ENCODE peak calls at places on chromosome 3, in five cellular contexts. P is left lung, E is neural crest cell, S is HFFc6, F is MCF 10A. Z is an unnamed sample.

GRCh38 chr3:155185623-155186022 is 105.5 kb downstream of the MME start:
- DNase-seq in S (peak; percentile 54), P (no peak), F (peak; percentile 56), E (no peak), Z (no peak)

GRCh38 chr3:42264399-42265058 is 1.5 kb downstream of the CCK start:
- DNase-seq in F (no peak), E (no peak), S (no peak), P (peak; percentile 83), Z (no peak)

GRCh38 chr3:124676236-124676635 is 54.0 kb upstream of the UMPS start:
- DNase-seq in F (peak; percentile 15), P (no peak), S (peak; percentile 28), E (no peak), Z (no peak)

GRCh38 chr3:183515968-183516851 is 39.3 kb downstream of the KLHL6 start:
- DNase-seq in S (no peak), E (no peak), P (no peak), F (no peak), Z (no peak)

GRCh38 chr3:18827664-18828063 is 320.6 kb upstream of the KCNH8 start:
- DNase-seq in S (no peak), E (no peak), F (no peak), P (no peak), Z (no peak)

GRCh38 chr3:153042088-153042487 is 119.9 kb upstream of the RAP2B start:
- DNase-seq in E (no peak), P (no peak), S (no peak), F (no peak), Z (no peak)

GRCh38 chr3:185216587-185216918 is 37.3 kb downstream of the EHHADH start:
- DNase-seq in E (no peak), P (no peak), S (no peak), F (no peak), Z (no peak)

GRCh38 chr3:40333416-40333815 is 23.9 kb downstream of the EIF1B start:
- DNase-seq in F (peak; percentile 24), S (no peak), E (no peak), P (no peak), Z (no peak)

GRCh38 chr3:57582470-57583168 is 14.5 kb downstream of the ARF4 start:
- DNase-seq in F (peak; percentile 89), E (no peak), S (no peak), P (no peak), Z (no peak)

GRCh38 chr3:117104381-117104780 is 394.8 kb downstream of the TUSC7 start:
- DNase-seq in E (no peak), F (no peak), P (no peak), S (no peak), Z (no peak)

GRCh38 chr3:94529821-94530220 is 467.0 kb downstream of the NSUN3 start:
- DNase-seq in F (no peak), P (no peak), E (no peak), S (no peak), Z (no peak)

GRCh38 chr3:183265157-183265642 is 12.1 kb downstream of the B3GNT5 start:
- DNase-seq in S (no peak), E (peak; percentile 52), P (no peak), F (peak; percentile 52), Z (no peak)

GRCh38 chr3:45215466-45215865 is 10.6 kb downstream of the TMEM158 start:
- DNase-seq in F (no peak), E (no peak), P (no peak), S (no peak), Z (no peak)

GRCh38 chr3:193938613-193939012 is 197.3 kb upstream of the HES1 start:
- DNase-seq in F (no peak), E (no peak), S (no peak), P (no peak), Z (no peak)

GRCh38 chr3:69406156-69406555 is 20.3 kb upstream of the FRMD4B start:
- DNase-seq in P (no peak), S (peak; percentile 15), E (no peak), F (no peak), Z (no peak)

DNA sequence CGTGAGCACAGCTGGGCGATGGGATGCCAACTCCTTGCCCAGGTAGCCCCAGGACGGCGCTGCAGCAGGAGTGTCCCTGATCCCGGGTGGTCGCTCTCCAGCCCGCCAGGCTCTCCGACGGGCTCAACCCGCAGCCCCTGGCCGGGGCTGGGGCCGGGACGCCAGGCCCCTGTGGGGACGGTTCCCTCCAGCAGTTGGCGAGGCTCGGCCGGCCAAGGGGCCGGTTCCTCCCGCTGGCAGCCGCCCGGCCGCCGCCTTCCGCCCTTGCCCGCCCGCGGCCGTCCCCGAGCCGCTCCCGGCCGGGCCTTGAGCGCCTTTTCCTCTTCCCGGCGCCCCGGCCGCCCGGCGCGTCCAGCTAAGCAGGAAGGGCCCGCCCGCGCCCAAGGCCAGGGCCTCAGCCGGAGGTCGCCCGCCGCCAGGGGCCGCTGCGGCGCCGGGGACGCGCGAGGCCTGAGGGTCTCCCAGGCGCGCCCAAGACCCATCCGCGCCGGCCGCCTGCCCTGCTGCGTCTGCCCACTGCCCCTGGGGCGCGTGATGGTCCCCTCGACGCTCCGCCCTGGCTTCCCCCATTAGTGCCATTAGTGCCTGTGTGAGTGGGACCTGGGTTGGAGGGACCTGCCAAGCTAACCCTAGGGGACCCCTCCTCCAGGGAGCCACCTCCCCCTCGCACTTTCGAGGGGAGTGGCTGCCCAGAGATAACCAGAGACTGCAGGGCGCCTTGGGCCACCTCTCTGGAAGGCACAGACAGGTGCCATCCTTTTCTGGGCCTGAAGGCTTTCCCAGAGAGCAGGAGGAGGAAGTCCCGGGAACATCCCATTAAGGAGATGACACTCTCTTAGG is 106.4 kb downstream of the FBLN2 start:
- DNase-seq in S (no peak), P (no peak), F (no peak), E (peak; percentile 84), Z (peak; percentile 64)
- TF ChIP-seq CTCF in S (peak; percentile 74), P (peak; percentile 53), F (peak; percentile 41), E (peak; percentile 74), Z (peak; percentile 47)

DNA sequence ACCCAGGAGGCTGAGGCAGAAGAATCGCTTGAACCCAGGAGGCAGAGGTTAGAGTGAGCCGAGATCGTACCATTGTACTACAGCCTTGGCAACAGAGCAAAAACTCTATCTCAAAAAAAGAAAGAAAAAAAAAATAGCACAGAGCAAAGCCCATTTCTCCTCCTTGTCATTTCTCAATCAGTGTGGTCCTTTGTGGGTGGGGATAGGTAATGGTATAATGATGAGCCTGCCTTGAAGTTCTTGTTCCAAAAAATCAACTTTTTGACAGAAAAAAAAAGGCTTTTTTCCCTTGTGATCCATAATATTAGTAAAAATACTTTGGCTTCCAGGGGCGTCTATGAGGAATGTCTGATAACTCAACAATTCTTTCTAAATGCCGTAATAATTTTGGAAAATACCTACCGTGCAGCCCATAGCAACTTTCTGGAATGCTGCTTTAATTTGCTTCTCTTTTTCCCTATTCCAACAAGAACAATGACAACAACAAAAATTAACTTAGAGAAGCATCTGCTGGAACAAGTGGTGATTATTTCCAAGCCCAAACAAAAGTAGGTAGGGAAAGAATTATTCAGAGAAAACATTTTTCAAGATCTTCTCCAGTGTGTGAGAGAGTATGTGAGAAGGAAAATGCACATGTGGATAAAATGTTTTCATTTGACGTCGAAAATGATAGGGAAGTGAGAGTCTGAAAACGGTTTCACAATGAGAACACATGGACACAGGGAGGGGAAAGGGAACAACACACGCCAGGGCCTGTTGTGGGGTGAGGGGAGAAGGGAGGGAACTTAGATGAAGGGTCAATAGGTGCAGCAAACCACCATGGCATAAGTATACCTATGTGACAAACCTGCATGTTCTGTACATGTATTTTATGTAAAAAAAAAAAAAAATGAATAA is 337.8 kb downstream of the RBMS3 start:
- DNase-seq in E (no peak), S (no peak), P (no peak), F (peak; percentile 48), Z (no peak)
- TF ChIP-seq CTCF in E (no peak), S (no peak), P (no peak), F (no peak), Z (no peak)

GRCh38 chr3:60424942-60425341 is 826.3 kb downstream of the FHIT start:
- DNase-seq in F (no peak), P (no peak), E (no peak), S (no peak), Z (no peak)
- TF ChIP-seq CTCF in F (no peak), P (no peak), E (no peak), S (no peak), Z (no peak)

GRCh38 chr3:39107056-39107873 is at the start of the genes GORASP1 and TTC21A:
- DNase-seq in S (peak; percentile 85), E (peak; percentile 71), F (peak; percentile 84), P (peak; percentile 96), Z (peak; percentile 83)
- TF ChIP-seq CTCF in S (peak; percentile 21), E (no peak), F (no peak), P (no peak), Z (no peak)

GRCh38 chr3:140844072-140844471 is 97.6 kb upstream of the SLC25A36 start:
- DNase-seq in S (no peak), E (no peak), P (no peak), F (no peak), Z (no peak)

GRCh38 chr3:140850210-140850955 is 91.3 kb upstream of the SLC25A36 start:
- DNase-seq in E (no peak), S (no peak), F (no peak), P (no peak), Z (no peak)

GRCh38 chr3:140843656-140844055 is 98.0 kb upstream of the SLC25A36 start:
- DNase-seq in S (no peak), F (no peak), P (no peak), E (no peak), Z (no peak)

GRCh38 chr3:140845878-140846277 is 95.8 kb upstream of the SLC25A36 start:
- DNase-seq in E (no peak), S (no peak), F (no peak), P (no peak), Z (no peak)

GRCh38 chr3:140848675-140849074 is 93.0 kb upstream of the SLC25A36 start:
- DNase-seq in E (no peak), P (no peak), F (peak; percentile 3), S (no peak), Z (no peak)
- TF ChIP-seq CTCF in E (no peak), P (no peak), F (no peak), S (no peak), Z (no peak)

DNA sequence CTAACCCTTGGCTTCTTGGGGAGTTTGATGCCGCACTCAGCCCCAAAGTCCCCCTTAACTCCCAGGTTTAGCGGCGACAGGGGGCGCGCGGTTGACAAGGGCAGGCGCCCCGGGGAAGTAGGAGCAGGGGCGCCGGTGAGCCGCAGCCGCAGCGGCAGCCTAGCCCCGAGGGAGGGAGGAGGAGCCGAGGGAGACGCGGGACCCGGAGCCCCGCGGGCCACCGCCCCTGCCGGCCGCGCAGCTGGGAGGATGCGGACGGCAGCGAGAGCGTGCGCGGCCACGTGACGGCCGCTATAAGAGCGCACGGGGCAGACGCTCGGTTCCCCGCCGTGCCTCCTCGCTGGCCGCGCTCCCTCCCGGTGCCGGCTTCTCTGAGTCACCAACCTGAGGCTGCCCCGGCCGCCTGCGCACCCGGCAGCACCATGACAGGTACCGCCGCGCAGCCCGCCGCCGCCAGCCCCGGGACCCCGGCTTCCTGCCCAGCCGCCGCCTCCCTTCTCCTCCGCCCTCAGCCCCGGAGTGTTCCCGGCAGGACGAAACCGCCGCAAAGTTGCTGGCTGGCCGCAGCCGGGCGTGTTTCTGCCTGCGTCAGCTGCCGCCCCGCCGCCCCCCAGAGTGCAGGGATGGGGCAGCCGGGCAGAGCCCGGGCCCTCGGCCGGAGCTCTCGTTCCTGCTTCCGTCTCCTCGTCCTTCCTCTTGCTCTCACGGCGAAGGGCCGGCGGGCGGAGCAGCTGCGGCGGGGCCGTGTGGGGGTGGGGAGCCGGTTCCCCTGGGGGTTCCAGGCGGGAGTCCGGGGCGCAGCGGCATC is at the start of gene GYG1:
- DNase-seq in S (peak; percentile 69), P (peak; percentile 97), F (peak; percentile 80), E (peak; percentile 63), Z (peak; percentile 75)
- TF ChIP-seq CTCF in S (peak; percentile 67), P (peak; percentile 29), F (no peak), E (peak; percentile 38), Z (no peak)